ENCODE peak calls at places on chromosomes 7 and 10, in four cellular contexts. T, Z, F and E are unnamed samples. For H3K4me1 and H3K9me3, the result is how much of the 10 kb centered on the place peaks cover.

GRCh38 chr7:151963895-151964870 is 7.9 kb downstream of the GALNTL5 start:
- DNase-seq in T (no peak), Z (no peak), F (no peak), E (no peak)

GRCh38 chr7:157554393-157555238 is 217.8 kb downstream of the DNAJB6 start:
- DNase-seq in T (no peak), Z (no peak), F (peak), E (no peak)

GRCh38 chr10:60069311-60069710 is 163.0 kb upstream of the CCDC6 start:
- DNase-seq in T (no peak), Z (no peak), F (no peak), E (no peak)

GRCh38 chr10:124076334-124076733 is 17.1 kb downstream of the CHST15 start:
- DNase-seq in T (no peak), Z (no peak), F (no peak), E (no peak)

GRCh38 chr10:36358736-36359135 is 716.6 kb upstream of the FZD8 start:
- DNase-seq in T (no peak), Z (no peak), F (no peak), E (no peak)

GRCh38 chr7:54345746-54346145 is 196.4 kb upstream of the VSTM2A start:
- DNase-seq in T (no peak), Z (no peak), F (no peak), E (no peak)

GRCh38 chr10:126898460-126898859 is 6.8 kb upstream of the DOCK1 start:
- DNase-seq in T (no peak), Z (no peak), F (no peak), E (no peak)

GRCh38 chr10:104309980-104310978 is 28.0 kb downstream of the ITPRIP start:
- DNase-seq in T (no peak), Z (peak), F (peak), E (no peak)

GRCh38 chr7:101299511-101300464 is 21.8 kb downstream of the IFT22 start:
- DNase-seq in T (no peak), Z (no peak), F (no peak), E (peak)

GRCh38 chr7:37346761-37347160 is 101.9 kb downstream of the ELMO1 start:
- DNase-seq in T (no peak), Z (no peak), F (no peak), E (no peak)

GRCh38 chr7:37341033-37341630 is 107.5 kb downstream of the ELMO1 start:
- DNase-seq in T (no peak), Z (no peak), F (no peak), E (no peak)

GRCh38 chr7:37342170-37342569 is 106.5 kb downstream of the ELMO1 start:
- DNase-seq in T (no peak), Z (no peak), F (no peak), E (no peak)

GRCh38 chr7:37344886-37345579 is 103.6 kb downstream of the ELMO1 start:
- DNase-seq in T (no peak), Z (no peak), F (no peak), E (no peak)

DNA sequence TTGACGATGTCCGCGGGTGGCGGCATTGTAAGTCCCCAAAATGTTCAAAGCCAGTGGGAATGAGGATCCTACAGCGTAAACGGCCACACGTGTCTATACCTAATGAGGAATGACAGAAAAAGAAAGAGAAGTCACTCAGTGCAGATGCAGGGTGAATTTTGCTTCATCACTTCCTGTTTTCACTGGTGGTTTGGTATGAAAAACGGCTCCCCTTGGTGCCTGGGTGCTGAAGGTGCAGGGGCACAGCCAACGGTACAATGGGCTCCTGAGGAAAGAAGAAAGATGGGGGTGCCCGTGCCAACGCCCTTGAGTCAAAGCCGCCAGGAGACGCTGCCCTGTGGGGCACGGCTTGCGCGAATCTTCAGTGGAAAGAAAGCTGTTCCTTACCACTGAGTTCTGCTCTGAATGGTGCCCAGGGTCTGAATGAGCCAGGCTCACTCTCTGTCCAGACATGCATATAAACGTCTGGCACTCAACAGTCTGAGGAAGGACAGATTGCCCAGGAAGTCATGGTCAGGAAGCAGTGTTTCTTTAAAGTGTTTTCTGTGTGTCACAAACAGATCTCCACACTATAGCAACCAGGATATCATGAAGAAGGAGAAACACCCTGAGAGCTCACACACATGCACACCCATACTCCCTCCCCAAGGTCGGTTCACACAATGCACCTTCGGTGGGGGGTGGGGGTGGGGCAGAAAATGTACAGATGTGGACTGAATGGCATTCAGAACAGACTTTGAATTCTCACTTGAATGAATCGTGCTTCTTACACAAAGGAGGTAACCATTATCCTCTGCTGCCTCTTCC is 105.8 kb downstream of the ELMO1 start:
- DNase-seq in T (peak), Z (no peak), F (no peak), E (no peak)
- H3K4me1 ChIP-seq in T (under half), Z (under half), F (under half), E (under half)

DNA sequence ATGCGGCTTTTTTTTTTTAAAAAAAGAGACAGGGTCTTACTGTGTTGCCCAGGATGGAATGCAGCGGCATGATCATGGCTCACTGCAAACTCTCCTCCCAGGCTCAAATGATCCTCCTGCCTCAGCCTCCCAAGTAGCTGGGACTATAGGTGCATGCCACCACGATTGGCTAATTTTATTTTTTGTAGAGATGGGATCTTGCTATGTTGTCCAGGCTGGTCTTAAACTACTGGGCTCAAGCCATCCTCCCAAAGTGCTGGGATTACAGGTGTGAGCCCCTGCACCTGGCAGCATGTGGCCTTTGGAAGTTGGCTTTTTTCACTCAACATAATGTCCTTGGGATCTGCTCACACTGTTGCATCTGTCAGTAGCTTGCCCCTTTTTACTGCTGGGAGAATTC is 65.1 kb downstream of the AMZ1 start:
- DNase-seq in T (no peak), Z (no peak), F (no peak), E (no peak)
- H3K9me3 ChIP-seq in T (under half), Z (under half), F (under half), E (under half)

GRCh38 chr10:129498680-129499079 is 31.6 kb downstream of the MGMT start:
- DNase-seq in T (no peak), Z (no peak), F (no peak), E (no peak)
- H3K4me1 ChIP-seq in T (under half), Z (under half), F (under half), E (under half)

GRCh38 chr7:149566103-149566502 is 68.5 kb upstream of the ZNF746 start:
- DNase-seq in T (no peak), Z (no peak), F (no peak), E (no peak)

GRCh38 chr7:149569726-149570422 is 72.3 kb upstream of the ZNF746 start:
- DNase-seq in T (no peak), Z (no peak), F (no peak), E (no peak)

GRCh38 chr7:149569025-149569725 is 71.6 kb upstream of the ZNF746 start:
- DNase-seq in T (no peak), Z (no peak), F (no peak), E (no peak)

GRCh38 chr7:149570784-149571183 is 73.2 kb upstream of the ZNF746 start:
- DNase-seq in T (no peak), Z (no peak), F (no peak), E (no peak)

DNA sequence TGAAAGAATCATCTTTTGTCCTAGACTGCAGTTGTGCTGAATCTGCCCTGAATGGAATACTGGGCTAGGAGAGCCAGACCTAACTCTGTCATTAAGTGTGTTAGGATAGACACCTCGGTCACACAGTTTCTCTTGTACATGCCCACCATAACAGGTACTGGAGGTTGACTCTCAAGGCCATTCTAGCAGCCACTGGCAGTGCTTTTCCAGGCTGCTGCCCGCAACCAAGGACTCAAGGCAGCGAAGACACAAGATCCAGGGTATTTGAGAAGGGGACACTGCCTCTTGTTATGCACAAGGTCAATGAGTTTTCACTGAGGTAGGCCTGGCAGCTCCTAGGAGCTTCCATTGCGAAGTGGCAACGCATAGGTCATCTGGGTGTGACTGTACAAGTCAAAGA is 70.6 kb upstream of the ZNF746 start:
- DNase-seq in T (no peak), Z (no peak), F (no peak), E (no peak)
- H3K9me3 ChIP-seq in T (under half), Z (under half), F (under half), E (under half)

GRCh38 chr10:34251177-34251576 is 563.9 kb downstream of the PARD3 start:
- DNase-seq in T (no peak), Z (no peak), F (no peak), E (no peak)

GRCh38 chr10:34252111-34252510 is 563.0 kb downstream of the PARD3 start:
- DNase-seq in T (no peak), Z (peak), F (no peak), E (peak)

GRCh38 chr10:34247560-34247959 is 567.5 kb downstream of the PARD3 start:
- DNase-seq in T (no peak), Z (no peak), F (no peak), E (no peak)

GRCh38 chr10:34250722-34251121 is 564.4 kb downstream of the PARD3 start:
- DNase-seq in T (no peak), Z (no peak), F (no peak), E (no peak)

DNA sequence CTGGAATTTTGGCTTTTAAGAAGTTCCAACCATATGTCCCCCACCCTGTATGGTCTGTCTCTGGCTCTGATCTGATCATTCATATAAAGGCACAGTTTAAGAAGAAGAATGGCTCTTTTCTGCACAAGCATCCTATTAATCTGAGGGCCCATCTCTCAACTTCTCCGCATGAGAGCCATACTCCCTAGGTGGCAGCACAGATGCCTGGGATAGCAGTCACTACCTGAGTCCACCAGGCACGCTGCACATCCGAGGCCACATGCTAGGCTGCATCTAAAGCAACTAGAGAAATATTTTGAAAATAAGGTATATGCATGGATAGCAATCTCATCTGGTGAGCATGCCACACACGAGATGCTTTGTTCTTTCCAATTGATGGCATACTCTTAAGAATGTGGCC is 565.5 kb downstream of the PARD3 start:
- DNase-seq in T (no peak), Z (no peak), F (no peak), E (no peak)
- H3K4me1 ChIP-seq in T (under half), Z (under half), F (under half), E (under half)

DNA sequence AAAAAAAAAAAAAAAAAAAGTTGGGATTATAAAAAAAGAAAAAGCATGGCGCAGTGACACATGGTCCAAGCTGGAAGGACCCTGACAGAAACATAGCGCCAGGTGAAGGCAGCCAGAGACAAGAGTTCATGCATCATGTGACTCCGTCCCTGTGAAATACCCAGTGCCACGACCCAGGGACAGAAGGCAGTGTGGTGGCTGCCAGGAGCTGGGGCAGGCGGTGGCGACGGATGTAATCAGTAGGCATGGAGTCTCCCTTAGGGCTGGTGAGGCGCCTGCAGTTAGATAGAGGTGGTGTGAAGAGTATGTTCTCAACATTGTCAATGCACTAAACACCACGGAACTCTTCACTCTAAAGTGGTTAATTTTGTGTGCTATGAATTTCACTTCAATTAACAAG is 43.9 kb downstream of the STK32C start:
- DNase-seq in T (no peak), Z (no peak), F (no peak), E (no peak)
- H3K9me3 ChIP-seq in T (under half), Z (under half), F (under half), E (under half)

GRCh38 chr10:132538031-132538789 is 623 bp downstream of the INPP5A start:
- DNase-seq in T (peak), Z (peak), F (peak), E (no peak)
- H3K4me1 ChIP-seq in T (half or more), Z (under half), F (half or more), E (under half)

GRCh38 chr10:11304906-11305585 is 287.4 kb downstream of the CELF2 start:
- DNase-seq in T (no peak), Z (no peak), F (no peak), E (no peak)

GRCh38 chr10:11303671-11304170 is 286.0 kb downstream of the CELF2 start:
- DNase-seq in T (no peak), Z (no peak), F (no peak), E (no peak)

GRCh38 chr10:11307937-11308336 is 290.3 kb downstream of the CELF2 start:
- DNase-seq in T (no peak), Z (no peak), F (no peak), E (no peak)

GRCh38 chr10:11307004-11307403 is 289.3 kb downstream of the CELF2 start:
- DNase-seq in T (no peak), Z (no peak), F (no peak), E (no peak)

DNA sequence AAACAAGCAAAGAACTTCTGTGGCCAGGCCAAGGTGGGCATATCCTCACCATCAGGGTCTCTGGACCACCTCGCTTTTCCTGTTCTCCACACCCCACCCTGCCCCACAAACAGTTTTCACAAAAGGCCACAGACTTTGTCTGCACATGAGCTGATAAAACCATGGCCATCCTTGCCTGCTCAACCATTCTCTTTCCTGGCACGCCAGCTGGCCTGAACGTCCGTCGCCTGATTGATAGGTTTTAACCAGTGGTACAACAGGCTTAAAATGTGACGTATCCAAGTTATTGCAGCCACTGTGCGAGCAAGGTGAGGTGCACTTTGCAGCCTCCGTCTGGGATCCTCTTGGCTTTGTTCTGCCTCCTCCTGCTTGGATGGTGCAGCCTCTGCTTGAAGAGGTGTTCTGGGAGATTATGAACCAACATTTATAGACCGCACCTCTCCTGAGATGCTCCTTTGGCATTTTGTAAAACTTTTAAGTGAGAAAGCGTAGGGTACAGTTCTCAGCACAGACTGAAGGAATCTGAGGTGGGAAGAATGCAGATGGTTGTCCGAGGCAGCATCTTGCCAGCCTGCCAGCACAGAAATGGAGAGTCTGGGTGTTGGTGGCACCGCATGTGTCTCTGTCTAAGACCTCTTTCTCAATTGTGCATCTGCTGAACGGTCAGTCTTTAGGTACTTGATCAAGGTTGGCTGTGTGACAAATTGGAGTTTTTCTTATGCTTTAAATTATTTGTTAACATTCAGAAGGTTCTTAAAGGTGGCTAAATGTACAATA is 288.3 kb downstream of the CELF2 start:
- DNase-seq in T (no peak), Z (no peak), F (no peak), E (no peak)
- H3K9me3 ChIP-seq in T (under half), Z (under half), F (under half), E (under half)

DNA sequence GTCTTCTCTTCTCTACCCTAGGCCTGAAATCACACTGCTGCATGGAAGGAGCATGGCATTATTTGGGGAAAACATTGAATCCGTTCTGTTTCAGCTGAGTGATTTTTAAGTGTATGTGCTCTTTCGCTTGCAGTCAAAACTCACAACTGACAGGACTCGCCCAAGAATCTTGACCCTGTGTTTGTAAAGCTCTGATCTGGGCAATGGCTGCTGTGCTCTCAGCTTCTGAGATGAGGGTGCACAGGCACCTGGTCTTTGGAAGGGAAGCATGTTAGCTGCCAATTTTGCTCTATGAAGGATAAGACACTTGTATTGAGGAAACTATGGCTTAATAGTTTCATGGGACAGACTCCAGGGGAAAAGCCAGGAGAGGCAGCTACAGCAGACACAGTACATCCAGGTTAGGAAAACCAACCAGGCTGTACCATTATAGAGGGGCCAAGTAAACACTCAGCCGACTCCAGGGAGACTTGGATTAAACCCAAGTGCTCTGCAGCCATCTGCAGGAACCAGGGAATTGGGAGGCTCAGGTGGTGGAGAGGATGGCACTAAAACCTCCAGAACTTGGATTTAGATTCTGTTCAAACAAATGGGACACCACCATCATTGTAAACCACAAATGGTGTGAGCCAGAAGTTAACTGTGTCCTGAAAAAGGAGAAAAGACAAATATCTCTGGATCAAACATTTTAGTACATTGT is 43.3 kb downstream of the LYZL1 start:
- DNase-seq in T (no peak), Z (no peak), F (no peak), E (no peak)
- H3K4me1 ChIP-seq in T (under half), Z (under half), F (under half), E (under half)